ENCODE peak calls at places on chromosomes 13 and 19, in six cellular contexts. V, S, E, Q, N and P are unnamed samples.

GRCh38 chr19:35328851-35329285 is at the start of gene CD22:
- DNase-seq in V (no peak), S (no peak), E (no peak), Q (no peak), N (peak; percentile 81), P (peak; percentile 68)

GRCh38 chr13:26024558-26024957 is 27.3 kb downstream of the SHISA2 start:
- DNase-seq in V (no peak), S (peak; percentile 59), E (peak; percentile 59), Q (no peak), N (no peak), P (no peak)

GRCh38 chr13:31204592-31204991 is 4.8 kb downstream of the B3GLCT start:
- DNase-seq in V (no peak), S (peak; percentile 50), E (peak; percentile 71), Q (no peak), N (no peak), P (no peak)

GRCh38 chr19:48837081-48837524 is 812 bp upstream of the HSD17B14 start:
- DNase-seq in V (peak; percentile 89), S (peak; percentile 85), E (peak; percentile 82), Q (peak; percentile 68), N (peak; percentile 91), P (peak; percentile 73)

GRCh38 chr19:16951529-16951928 is 62.7 kb downstream of the F2RL3 start:
- DNase-seq in V (no peak), S (no peak), E (peak; percentile 7), Q (no peak), N (no peak), P (no peak)

GRCh38 chr13:31773538-31773937 is 34.2 kb downstream of the RXFP2 start:
- DNase-seq in V (no peak), S (peak; percentile 82), E (peak; percentile 84), Q (no peak), N (no peak), P (no peak)

GRCh38 chr19:8482696-8483095 is 19.7 kb downstream of the PRAM1 start:
- DNase-seq in V (no peak), S (no peak), E (no peak), Q (no peak), N (no peak), P (no peak)

GRCh38 chr19:47609885-47610545 is 1.1 kb downstream of the BICRA start:
- DNase-seq in V (peak; percentile 47), S (peak; percentile 57), E (peak; percentile 16), Q (peak; percentile 34), N (peak; percentile 53), P (peak; percentile 29)

DNA sequence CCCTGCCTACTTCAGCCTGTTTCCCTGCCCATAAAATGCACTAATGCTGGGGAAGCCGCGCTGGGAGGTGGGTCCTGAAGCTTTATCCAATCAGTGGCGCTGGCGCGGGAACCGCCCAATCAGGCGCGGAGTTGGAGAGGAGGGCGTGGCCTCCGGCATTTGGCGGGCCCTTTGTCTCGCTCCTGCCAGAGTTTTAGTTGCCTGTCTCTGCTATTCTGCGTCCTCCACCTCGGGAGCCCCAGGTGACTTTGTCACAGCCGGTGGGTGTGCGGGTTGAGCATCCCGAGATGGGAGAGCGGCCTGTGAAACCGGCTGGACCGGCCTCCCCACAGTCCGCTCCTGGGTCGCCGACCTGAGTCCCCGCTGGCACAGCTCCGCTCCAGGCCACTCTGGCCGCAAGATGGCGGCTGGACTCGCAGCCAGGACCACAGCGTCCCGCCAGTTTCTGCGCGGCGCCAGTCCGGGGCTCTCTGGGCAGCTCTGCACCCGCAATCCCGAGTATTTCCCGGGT is 30.7 kb upstream of the ZNF429 start:
- DNase-seq in V (peak; percentile 81), S (peak; percentile 48), E (peak; percentile 60), Q (peak; percentile 67), N (peak; percentile 10), P (peak; percentile 67)
- TF ChIP-seq CTCF in V (no peak), S (no peak), E (no peak), Q (no peak), N (no peak), P (no peak)

DNA sequence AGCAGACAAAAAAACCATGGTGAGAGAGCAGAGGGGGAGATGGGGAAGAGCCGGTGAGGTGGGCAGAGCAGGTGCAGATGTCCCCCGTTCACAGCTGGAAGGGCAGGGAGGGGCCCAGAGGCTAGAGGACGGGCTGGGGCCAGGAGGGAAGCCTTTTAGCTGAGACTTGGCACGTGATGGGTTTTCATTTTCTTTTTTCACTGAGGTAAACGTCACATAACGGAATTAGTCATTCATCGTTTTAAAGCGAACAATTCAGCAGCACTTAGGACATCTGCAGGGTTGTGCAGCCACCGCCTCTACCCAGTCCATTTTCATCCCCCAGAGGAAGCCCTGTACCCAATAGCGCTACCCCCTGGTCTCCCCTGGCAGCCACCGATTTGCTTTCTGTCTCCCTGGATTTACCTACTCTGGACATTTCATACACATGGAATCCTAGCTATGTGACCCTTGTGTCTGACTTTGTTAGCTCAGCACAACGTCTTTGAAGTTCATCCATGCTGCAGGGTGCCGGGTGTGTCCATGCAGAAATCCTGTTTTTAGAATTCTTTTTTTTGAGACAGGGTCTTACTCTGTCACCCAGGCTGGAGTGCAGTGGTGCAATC is 16.0 kb upstream of the EMC10 start:
- DNase-seq in V (no peak), S (peak; percentile 34), E (peak; percentile 56), Q (no peak), N (peak; percentile 91), P (peak; percentile 42)
- TF ChIP-seq CTCF in V (no peak), S (no peak), E (peak; percentile 13), Q (no peak), N (peak; percentile 29), P (no peak)

GRCh38 chr19:29741226-29741625 is 26.2 kb upstream of the C19orf12 start:
- DNase-seq in V (no peak), S (no peak), E (no peak), Q (no peak), N (no peak), P (no peak)

GRCh38 chr19:29748996-29749395 is 33.9 kb upstream of the C19orf12 start:
- DNase-seq in V (no peak), S (no peak), E (no peak), Q (no peak), N (no peak), P (no peak)

GRCh38 chr19:29743681-29744080 is 28.6 kb upstream of the C19orf12 start:
- DNase-seq in V (no peak), S (no peak), E (no peak), Q (no peak), N (no peak), P (no peak)

GRCh38 chr19:29741776-29742175 is 26.7 kb upstream of the C19orf12 start:
- DNase-seq in V (no peak), S (no peak), E (no peak), Q (no peak), N (no peak), P (no peak)

DNA sequence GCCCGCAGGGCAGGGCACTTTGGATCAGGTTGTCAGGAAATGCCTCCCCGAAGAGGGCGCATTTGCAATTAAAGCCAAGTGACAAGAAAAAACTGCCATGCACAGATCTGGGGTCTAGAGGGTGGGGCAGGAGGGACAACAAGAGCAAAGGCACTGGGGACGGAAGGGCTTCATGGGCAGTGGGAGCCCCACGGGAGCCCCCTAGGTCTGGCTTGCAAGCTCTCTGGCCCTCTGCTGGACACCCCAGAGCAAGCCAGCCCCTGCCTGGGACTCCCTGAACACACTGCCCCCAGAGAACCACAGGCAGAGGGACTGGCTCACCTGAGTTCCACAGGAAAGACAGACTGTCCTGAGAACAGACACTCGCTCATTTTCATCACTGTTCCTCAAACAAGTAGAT is 30.2 kb upstream of the C19orf12 start:
- DNase-seq in V (no peak), S (no peak), E (no peak), Q (no peak), N (no peak), P (no peak)
- TF ChIP-seq CTCF in V (no peak), S (peak; percentile 24), E (no peak), Q (no peak), N (no peak), P (no peak)

GRCh38 chr13:67366533-67366932 is 136.4 kb upstream of the PCDH9 start:
- DNase-seq in V (no peak), S (peak; percentile 52), E (no peak), Q (no peak), N (no peak), P (no peak)
- TF ChIP-seq CTCF in V (no peak), S (peak; percentile 36), E (peak; percentile 20), Q (no peak), N (no peak), P (no peak)

GRCh38 chr13:22848539-22849052 is 332.2 kb upstream of the SGCG start:
- DNase-seq in V (no peak), S (no peak), E (no peak), Q (no peak), N (no peak), P (no peak)

GRCh38 chr13:22846551-22846950 is 334.2 kb upstream of the SGCG start:
- DNase-seq in V (no peak), S (no peak), E (no peak), Q (no peak), N (no peak), P (no peak)
- TF ChIP-seq CTCF in V (no peak), S (no peak), E (no peak), Q (no peak), N (no peak), P (no peak)

GRCh38 chr19:39174142-39174541 is 22.6 kb upstream of the NCCRP1 start:
- DNase-seq in V (no peak), S (no peak), E (no peak), Q (no peak), N (no peak), P (no peak)

GRCh38 chr19:39172700-39173501 is 23.9 kb upstream of the NCCRP1 start:
- DNase-seq in V (no peak), S (no peak), E (no peak), Q (no peak), N (no peak), P (no peak)

GRCh38 chr19:39173502-39173991 is 23.2 kb upstream of the NCCRP1 start:
- DNase-seq in V (no peak), S (no peak), E (no peak), Q (no peak), N (no peak), P (no peak)

GRCh38 chr19:39170398-39171231 is 26.1 kb upstream of the NCCRP1 start:
- DNase-seq in V (no peak), S (no peak), E (no peak), Q (no peak), N (no peak), P (no peak)

GRCh38 chr19:39171479-39172465 is 25.0 kb upstream of the NCCRP1 start:
- DNase-seq in V (no peak), S (no peak), E (no peak), Q (no peak), N (no peak), P (no peak)
- TF ChIP-seq CTCF in V (no peak), S (no peak), E (no peak), Q (no peak), N (no peak), P (no peak)

DNA sequence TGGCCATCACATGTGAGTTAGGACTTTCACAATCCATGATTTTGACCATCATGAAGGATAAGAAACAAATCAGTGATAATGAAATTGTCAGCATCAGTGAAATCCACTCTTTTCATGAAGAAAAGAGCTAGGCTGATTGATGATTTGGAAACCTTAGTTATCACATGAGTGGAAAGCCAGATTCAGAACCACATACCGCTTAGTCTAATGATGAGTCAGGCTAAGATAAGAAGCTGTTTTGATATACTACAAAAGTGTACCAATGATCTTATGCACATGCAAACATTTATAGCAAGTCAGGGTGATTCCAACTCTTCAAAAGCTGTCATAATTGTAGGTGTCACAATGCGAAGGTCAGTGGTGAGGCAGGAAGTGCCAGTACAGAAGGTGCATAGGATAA is 519.3 kb downstream of the GPC6 start:
- DNase-seq in V (no peak), S (peak; percentile 41), E (peak; percentile 70), Q (no peak), N (no peak), P (no peak)
- TF ChIP-seq CTCF in V (no peak), S (no peak), E (no peak), Q (no peak), N (no peak), P (no peak)